ENCODE peak calls at places on chromosomes 6 and 20, in five cellular contexts. A, N, D, S and F are unnamed samples.

GRCh38 chr6:136524339-136524935 is 25.8 kb downstream of the MAP7 start:
- DNase-seq in A (no peak), N (no peak), D (no peak), S (no peak), F (no peak)

GRCh38 chr20:47573586-47573985 is 71.9 kb downstream of the NCOA3 start:
- DNase-seq in A (no peak), N (no peak), D (no peak), S (no peak), F (no peak)

GRCh38 chr6:110939429-110939828 is 19.1 kb upstream of the GTF3C6 start:
- DNase-seq in A (no peak), N (no peak), D (no peak), S (no peak), F (no peak)

GRCh38 chr6:15993716-15994228 is 135.1 kb upstream of the MYLIP start:
- DNase-seq in A (no peak), N (no peak), D (peak), S (no peak), F (no peak)

GRCh38 chr6:87257046-87257445 is 65.3 kb upstream of the SMIM8 start:
- DNase-seq in A (no peak), N (no peak), D (no peak), S (no peak), F (no peak)

GRCh38 chr6:27422651-27423332 is 34.2 kb downstream of the ZNF391 start:
- DNase-seq in A (no peak), N (no peak), D (no peak), S (no peak), F (no peak)

GRCh38 chr6:16273266-16273665 is 34.9 kb downstream of the GMPR start:
- DNase-seq in A (no peak), N (no peak), D (no peak), S (no peak), F (no peak)

GRCh38 chr6:81998432-81998831 is 246.0 kb upstream of the TENT5A start:
- DNase-seq in A (no peak), N (no peak), D (no peak), S (no peak), F (no peak)

GRCh38 chr20:11057624-11058023 is 383.8 kb upstream of the JAG1 start:
- DNase-seq in A (no peak), N (no peak), D (no peak), S (no peak), F (no peak)

GRCh38 chr20:34062651-34063482 is 49.2 kb downstream of the EIF2S2 start:
- DNase-seq in A (no peak), N (no peak), D (no peak), S (no peak), F (no peak)

GRCh38 chr6:118667988-118668387 is 16.6 kb upstream of the CEP85L start:
- DNase-seq in A (no peak), N (no peak), D (no peak), S (no peak), F (no peak)

GRCh38 chr20:2151805-2152727 is 50.4 kb downstream of the STK35 start:
- DNase-seq in A (no peak), N (no peak), D (no peak), S (no peak), F (no peak)

GRCh38 chr6:14727494-14728395 is 518.1 kb upstream of the JARID2 start:
- DNase-seq in A (no peak), N (no peak), D (no peak), S (no peak), F (no peak)

GRCh38 chr20:4971064-4971463 is 30.2 kb downstream of the SLC23A2 start:
- DNase-seq in A (no peak), N (no peak), D (no peak), S (no peak), F (no peak)

GRCh38 chr20:4972506-4973251 is 28.6 kb downstream of the SLC23A2 start:
- DNase-seq in A (no peak), N (no peak), D (no peak), S (no peak), F (no peak)

GRCh38 chr20:4978050-4978918 is 23.0 kb downstream of the SLC23A2 start:
- DNase-seq in A (peak), N (no peak), D (no peak), S (no peak), F (no peak)

GRCh38 chr20:4967752-4968477 is 33.4 kb downstream of the SLC23A2 start:
- DNase-seq in A (no peak), N (no peak), D (no peak), S (no peak), F (no peak)

DNA sequence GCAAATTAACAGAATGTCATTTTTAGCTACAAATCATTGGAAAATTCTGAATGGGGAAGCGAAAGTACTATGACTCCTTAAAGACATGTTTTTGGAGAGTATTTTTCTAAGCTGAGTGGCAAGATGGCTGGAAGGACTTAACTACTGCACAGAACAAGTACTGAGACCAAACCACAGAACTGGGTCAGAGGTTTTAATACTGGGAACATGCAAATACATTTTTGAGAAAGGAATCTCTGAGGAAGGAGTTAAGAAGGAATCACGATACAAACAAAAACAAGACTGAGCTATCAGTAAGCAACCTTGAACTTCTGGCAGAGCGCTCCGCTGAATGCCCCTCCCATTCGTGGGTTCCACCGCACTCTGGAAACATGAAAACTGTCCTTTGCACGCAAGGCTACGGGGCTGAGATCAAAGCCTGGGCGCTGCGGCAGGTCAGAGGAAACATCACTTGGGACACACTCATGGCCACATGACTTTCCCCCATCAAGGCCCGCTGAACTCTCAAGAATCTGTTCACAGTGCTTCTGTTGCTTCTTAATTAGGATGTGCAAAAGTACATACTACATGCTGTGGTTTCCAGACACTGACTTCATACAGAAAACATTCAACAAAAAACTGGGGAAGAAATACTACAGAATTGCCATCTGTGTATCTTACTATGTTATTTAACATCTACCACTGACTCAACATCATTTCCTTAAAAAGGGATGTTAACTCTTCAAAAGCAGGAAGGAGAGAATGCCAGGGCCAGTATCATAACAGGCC is 27.8 kb downstream of the SLC23A2 start:
- DNase-seq in A (no peak), N (no peak), D (peak), S (no peak), F (no peak)
- H3K9ac ChIP-seq in A (no peak), N (no peak), D (peak), S (no peak), F (peak)

DNA sequence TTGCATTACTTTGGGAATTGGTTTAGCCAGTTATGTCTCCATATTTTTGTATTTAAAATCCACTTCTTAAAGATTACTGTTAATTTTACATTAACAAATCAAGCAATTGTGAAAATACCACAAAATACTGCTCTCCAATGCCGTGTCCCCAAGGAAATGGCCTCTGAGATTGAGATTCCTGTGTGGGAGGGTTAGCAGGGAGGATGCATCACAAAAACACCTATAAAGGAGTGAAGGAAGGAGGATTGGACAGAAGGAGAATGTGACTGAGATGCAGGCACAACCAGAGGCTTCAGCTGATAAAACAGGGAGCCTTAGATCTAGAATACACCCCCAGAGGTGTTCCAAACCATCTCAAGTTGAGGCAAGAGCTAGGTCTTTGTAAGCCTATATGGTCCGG is 34.2 kb upstream of the NKAIN2 start:
- DNase-seq in A (no peak), N (no peak), D (no peak), S (no peak), F (no peak)
- H3K9ac ChIP-seq in A (no peak), N (no peak), D (peak), S (no peak), F (no peak)

GRCh38 chr6:25387921-25388320 is 108.7 kb downstream of the CARMIL1 start:
- DNase-seq in A (no peak), N (no peak), D (peak), S (no peak), F (no peak)
- H3K9ac ChIP-seq in A (no peak), N (no peak), D (peak), S (no peak), F (no peak)

DNA sequence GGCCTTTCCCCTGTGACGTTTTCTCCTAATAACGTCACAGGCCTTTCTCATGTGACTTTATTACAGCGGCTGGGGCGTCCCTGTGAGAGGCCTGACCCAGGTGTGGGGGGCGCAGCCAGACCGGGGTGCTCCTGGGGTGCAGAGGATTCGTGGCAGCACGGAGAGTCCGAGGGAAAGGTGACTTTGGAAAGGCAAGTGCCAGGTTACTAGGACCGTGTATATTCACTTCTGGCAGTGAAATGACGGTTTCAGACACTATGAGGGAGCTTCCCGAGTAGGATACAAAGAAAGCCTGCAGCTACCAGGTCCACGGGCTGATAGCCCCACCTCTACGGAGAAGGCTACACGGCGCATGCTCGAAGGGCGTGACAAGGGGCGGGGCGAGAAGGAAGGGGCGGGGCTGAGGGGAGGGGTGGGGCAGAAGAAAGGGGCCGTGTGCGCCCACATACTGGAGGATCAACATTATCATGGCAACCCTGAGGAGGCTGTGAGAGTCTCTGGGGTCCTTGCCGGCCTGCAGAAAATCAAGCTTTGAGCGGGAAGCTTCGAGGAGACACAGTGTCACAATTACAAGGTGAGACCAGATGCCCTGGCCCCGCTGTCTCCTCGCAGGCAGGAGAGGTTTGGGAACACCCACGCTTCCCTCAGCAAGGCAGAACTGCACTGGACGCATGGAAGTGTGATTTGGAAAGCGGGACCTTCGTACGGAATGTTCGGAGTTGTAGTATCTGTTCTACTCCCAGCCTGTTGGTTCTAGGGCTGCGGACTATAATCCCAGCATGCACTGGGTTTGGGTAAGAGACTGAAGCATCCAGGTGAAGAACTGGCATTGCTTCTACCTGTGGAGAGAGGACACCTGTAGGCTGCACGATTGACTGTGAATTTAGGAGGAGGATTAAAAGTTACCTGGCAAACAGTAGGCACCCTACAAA is 54.4 kb upstream of the ZNF337 start:
- DNase-seq in A (peak), N (no peak), D (peak), S (no peak), F (no peak)
- H3K9ac ChIP-seq in A (no peak), N (no peak), D (peak), S (no peak), F (no peak)

GRCh38 chr6:133892444-133893323 is 3.8 kb downstream of the TCF21 start:
- DNase-seq in A (peak), N (no peak), D (no peak), S (no peak), F (no peak)
- H3K9ac ChIP-seq in A (no peak), N (no peak), D (no peak), S (no peak), F (no peak)

DNA sequence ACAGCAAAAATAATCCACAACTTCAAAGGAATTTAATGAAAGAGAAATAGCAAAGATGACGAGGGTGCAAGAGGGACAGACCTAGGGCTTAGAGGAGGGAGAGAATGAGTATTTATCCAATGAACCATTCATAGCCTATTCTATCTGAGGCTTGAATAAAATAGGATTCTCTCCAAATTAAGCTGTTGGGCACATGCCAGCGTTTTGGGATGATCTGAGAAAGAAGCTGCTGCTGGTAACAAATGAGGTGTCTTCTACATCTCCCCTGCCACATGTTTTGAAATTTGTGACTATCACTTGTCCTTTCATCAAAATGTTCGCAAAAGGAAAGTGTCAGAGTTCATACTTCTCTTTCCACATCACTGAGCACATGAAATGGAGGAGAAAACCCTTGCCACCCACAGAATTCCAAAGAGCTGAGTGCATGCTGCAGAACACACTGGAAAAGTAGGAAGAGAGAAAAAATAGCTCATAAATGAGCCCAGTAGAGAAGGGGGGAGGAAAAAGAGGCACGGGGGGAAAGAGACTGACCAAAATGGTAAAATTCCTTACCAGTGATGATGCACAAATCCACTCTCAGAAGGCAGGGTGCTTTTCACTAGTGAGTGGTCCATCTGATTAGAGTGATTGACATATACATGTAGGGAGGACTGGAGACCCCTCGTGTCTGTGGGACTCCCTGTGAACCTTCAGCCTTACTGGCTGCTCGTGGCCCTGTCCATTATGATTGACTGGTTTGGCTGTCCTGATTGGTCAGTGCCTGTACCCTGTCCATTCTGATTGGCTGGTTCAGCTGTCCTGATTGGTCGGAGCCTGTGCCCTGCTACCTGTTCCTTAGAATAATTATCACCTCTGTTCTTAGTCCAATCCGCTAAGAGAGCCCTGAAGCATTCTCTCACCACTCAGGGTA is 180.5 kb downstream of the OGFRL1 start:
- DNase-seq in A (no peak), N (no peak), D (no peak), S (no peak), F (no peak)
- H3K9ac ChIP-seq in A (no peak), N (no peak), D (no peak), S (no peak), F (no peak)

DNA sequence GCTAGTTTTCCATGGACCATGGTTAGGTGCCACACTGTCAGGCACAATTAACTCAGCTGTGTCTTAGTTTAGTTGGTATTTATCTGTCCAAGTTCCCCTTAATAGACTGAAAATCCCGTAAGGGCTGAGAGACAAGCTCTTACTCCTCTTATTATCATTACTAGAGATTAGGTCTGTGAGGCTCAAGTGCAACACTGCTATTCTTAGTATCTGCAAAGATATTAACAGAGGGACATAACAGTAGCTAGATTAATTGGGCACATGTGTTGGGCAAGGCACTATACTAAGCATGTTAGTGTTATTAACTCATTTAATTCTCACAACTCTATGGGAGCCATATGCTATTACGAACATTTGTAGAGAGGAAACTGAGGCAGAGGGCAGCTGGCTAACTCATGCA is 137.3 kb downstream of the VEGFA start:
- DNase-seq in A (no peak), N (no peak), D (no peak), S (no peak), F (no peak)
- H3K9ac ChIP-seq in A (no peak), N (no peak), D (no peak), S (no peak), F (no peak)

DNA sequence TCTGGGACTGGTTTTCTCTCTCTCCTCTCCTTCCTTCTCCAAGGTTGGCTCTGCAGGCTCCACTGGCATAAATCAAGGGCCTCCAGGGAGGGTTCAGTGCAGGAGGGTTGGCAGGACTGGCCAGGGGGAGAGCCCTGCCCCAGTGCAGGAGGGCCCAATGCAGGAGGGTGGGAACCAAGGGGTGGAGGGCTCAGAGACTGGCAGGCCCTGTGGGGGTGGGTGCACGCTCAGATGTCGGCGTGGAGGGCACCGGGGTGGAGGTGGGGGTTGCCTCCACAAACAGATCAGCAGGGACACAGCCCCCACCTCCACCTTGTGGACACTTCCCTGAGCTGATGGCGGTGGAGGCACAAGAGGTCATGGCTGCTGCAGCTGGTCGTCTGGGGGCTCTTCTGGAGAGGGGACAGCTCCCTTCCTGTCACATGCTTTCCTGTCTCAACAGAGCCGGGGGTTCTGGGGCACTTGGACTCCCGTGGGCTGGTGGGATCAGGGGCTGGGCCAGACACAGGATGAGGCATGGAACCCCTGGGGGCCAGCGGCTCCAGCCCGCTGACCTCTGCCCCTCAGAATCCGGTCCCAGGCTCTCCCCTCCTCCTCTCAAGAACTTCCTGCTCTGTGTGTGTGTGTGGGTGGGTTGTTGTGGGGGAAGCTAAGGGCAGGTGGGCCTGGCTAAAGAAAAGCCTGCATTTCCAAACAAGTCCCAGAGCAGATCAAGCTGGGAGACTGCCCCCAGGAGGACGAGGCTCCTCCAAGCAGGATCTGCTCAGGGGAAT is 2.7 kb upstream of the ABHD16B start:
- DNase-seq in A (peak), N (no peak), D (no peak), S (peak), F (no peak)
- H3K9ac ChIP-seq in A (peak), N (no peak), D (no peak), S (peak), F (no peak)

DNA sequence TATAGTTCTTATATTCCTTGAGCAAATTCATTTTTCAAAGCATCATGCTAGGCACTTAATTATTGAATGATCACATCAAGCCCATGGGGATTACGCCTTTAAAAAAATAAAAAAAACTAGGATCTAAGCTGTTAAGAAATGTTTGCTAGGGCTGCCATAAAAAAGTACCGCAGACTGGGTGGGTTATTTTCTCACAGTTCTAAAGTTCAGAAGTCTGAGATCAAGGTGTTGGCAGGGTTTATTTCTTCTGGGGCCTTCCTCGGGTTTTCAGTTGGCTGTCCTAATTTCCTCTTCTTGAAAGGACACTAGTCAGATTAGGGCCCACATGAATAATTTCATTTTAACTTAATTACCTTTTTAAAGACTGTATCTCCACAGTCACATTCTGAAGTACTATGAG is 165.6 kb upstream of the RIMS1 start:
- DNase-seq in A (no peak), N (no peak), D (no peak), S (no peak), F (no peak)
- H3K9ac ChIP-seq in A (no peak), N (no peak), D (no peak), S (no peak), F (no peak)

GRCh38 chr6:157911786-157912185 is 69.9 kb upstream of the SYNJ2 start:
- DNase-seq in A (no peak), N (no peak), D (no peak), S (no peak), F (no peak)

GRCh38 chr6:157908369-157909281 is 73.0 kb upstream of the SYNJ2 start:
- DNase-seq in A (peak), N (no peak), D (no peak), S (no peak), F (no peak)

GRCh38 chr6:157911278-157911677 is 70.4 kb upstream of the SYNJ2 start:
- DNase-seq in A (peak), N (no peak), D (no peak), S (no peak), F (no peak)

GRCh38 chr6:157909282-157909664 is 72.4 kb upstream of the SYNJ2 start:
- DNase-seq in A (no peak), N (no peak), D (no peak), S (no peak), F (no peak)

DNA sequence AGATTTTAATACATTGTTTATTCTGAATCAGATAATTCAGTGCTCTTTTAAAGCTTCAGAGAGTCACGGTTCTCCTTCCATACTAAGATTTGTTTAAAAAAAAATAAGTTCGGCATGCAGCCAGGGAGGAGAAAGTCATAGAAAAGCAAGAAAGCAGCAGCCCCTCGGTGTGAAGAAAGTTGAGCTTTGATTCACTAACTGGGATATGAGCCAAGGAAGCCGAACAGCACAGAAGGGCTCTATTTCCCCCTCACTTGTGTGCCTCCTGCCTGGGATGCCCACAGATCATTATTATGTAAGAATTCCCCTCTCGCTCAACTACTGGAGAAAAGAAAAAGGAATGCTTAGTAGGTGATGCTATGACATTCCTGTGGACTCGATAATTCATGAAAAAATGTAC is 69.3 kb upstream of the SYNJ2 start:
- DNase-seq in A (no peak), N (no peak), D (no peak), S (no peak), F (peak)
- H3K9ac ChIP-seq in A (no peak), N (no peak), D (no peak), S (no peak), F (peak)